ENCODE peak calls at places on chromosomes 12 and 14, in five cellular contexts. One of them, this sample, is unnamed.

GRCh38 chr14:106556665-106557289 is 1030.4 kb downstream of the TMEM121 start:
- DNase-seq in stomach: peak; percentile 60
- DNase-seq in A549: no peak
- DNase-seq in endothelial cell of umbilical vein: no peak
- DNase-seq in upper lobe of right lung: peak; percentile 84
- DNase-seq in this sample: peak; percentile 68

GRCh38 chr12:110583137-110584059 is at the start of gene PPTC7:
- DNase-seq in A549: peak; percentile 89
- DNase-seq in endothelial cell of umbilical vein: peak; percentile 95
- DNase-seq in upper lobe of right lung: peak; percentile 98
- DNase-seq in stomach: peak; percentile 98
- DNase-seq in this sample: peak; percentile 97

GRCh38 chr14:95044463-95045254 is 112.7 kb downstream of the DICER1 start:
- DNase-seq in A549: no peak
- DNase-seq in endothelial cell of umbilical vein: no peak
- DNase-seq in upper lobe of right lung: peak; percentile 54
- DNase-seq in stomach: peak; percentile 24
- DNase-seq in this sample: no peak

GRCh38 chr12:102675672-102676071 is 195.3 kb upstream of the IGF1 start:
- DNase-seq in endothelial cell of umbilical vein: no peak
- DNase-seq in upper lobe of right lung: no peak
- DNase-seq in A549: no peak
- DNase-seq in stomach: no peak
- DNase-seq in this sample: no peak

GRCh38 chr14:33229269-33229924 is 290.7 kb downstream of the NPAS3 start:
- DNase-seq in stomach: no peak
- DNase-seq in endothelial cell of umbilical vein: no peak
- DNase-seq in A549: no peak
- DNase-seq in upper lobe of right lung: no peak
- DNase-seq in this sample: peak; percentile 1

GRCh38 chr12:4446335-4446734 is 720 bp upstream of the FGF6 start:
- DNase-seq in endothelial cell of umbilical vein: no peak
- DNase-seq in upper lobe of right lung: no peak
- DNase-seq in A549: no peak
- DNase-seq in stomach: no peak
- DNase-seq in this sample: no peak

GRCh38 chr12:115437061-115437567 is 753.1 kb upstream of the TBX3 start:
- DNase-seq in A549: no peak
- DNase-seq in endothelial cell of umbilical vein: no peak
- DNase-seq in upper lobe of right lung: no peak
- DNase-seq in stomach: no peak
- DNase-seq in this sample: no peak

GRCh38 chr12:98595152-98595988 is 1.9 kb downstream of the SLC25A3 start:
- DNase-seq in A549: peak; percentile 25
- DNase-seq in endothelial cell of umbilical vein: peak; percentile 72
- DNase-seq in stomach: no peak
- DNase-seq in upper lobe of right lung: no peak
- DNase-seq in this sample: peak; percentile 51

GRCh38 chr12:105382771-105383632 is 52.5 kb downstream of the C12orf75 start:
- DNase-seq in stomach: no peak
- DNase-seq in endothelial cell of umbilical vein: peak; percentile 84
- DNase-seq in A549: peak; percentile 80
- DNase-seq in upper lobe of right lung: no peak
- DNase-seq in this sample: peak; percentile 73

GRCh38 chr12:331287-331686 is 57.8 kb downstream of the KDM5A start:
- DNase-seq in stomach: no peak
- DNase-seq in endothelial cell of umbilical vein: no peak
- DNase-seq in A549: no peak
- DNase-seq in upper lobe of right lung: no peak
- DNase-seq in this sample: no peak

GRCh38 chr14:35257809-35258208 is 34.4 kb upstream of the PSMA6 start:
- DNase-seq in stomach: no peak
- DNase-seq in endothelial cell of umbilical vein: peak; percentile 17
- DNase-seq in A549: no peak
- DNase-seq in upper lobe of right lung: no peak
- DNase-seq in this sample: no peak

GRCh38 chr14:35258420-35258819 is 33.8 kb upstream of the PSMA6 start:
- DNase-seq in stomach: no peak
- DNase-seq in A549: no peak
- DNase-seq in endothelial cell of umbilical vein: no peak
- DNase-seq in upper lobe of right lung: no peak
- DNase-seq in this sample: no peak

DNA sequence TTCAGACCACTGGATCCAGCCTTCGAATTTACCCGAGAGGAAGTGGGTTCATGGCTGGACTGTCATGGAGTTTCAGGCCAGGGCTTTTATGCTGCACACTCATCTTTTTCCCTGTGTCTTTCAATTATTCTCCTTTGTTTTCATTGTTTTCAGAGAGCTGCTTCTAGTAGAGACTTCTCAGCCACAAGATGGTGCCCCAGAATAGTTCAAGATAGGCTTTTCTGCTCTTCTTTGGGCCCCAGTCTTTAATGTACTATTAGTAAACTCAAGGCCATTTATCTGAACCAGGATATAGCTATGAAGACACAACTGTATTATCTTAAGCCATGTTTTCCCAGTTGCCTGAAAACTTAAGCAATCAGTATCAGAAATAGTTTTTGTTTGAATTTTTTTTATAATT is 30.4 kb upstream of the PSMA6 start:
- DNase-seq in A549: no peak
- DNase-seq in stomach: no peak
- DNase-seq in endothelial cell of umbilical vein: peak; percentile 30
- DNase-seq in upper lobe of right lung: no peak
- DNase-seq in this sample: no peak
- TF ChIP-seq CTCF in A549: no peak
- TF ChIP-seq CTCF in stomach: no peak
- TF ChIP-seq CTCF in endothelial cell of umbilical vein: no peak
- TF ChIP-seq CTCF in upper lobe of right lung: peak; percentile 30
- TF ChIP-seq CTCF in this sample: no peak

DNA sequence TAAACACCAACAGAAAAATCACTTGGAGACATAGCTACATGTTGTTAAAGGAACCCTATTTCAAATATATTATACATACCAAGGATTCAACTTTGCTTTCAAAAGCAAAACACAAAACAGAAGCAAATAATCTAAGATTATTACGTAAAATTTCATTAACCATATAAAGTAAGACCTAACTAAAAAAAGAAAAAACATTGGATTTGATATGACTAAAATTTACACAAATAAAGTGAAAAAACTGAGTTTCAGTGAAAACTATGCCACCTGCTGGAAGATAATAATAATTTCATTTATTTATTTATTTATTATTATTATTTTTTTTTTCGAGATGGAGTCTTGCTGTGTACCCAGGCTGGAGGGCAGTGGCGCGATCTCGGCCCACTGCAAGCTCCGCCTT is 45.2 kb downstream of the WDHD1 start:
- DNase-seq in endothelial cell of umbilical vein: peak; percentile 25
- DNase-seq in A549: no peak
- DNase-seq in upper lobe of right lung: no peak
- DNase-seq in stomach: no peak
- DNase-seq in this sample: no peak
- TF ChIP-seq CTCF in endothelial cell of umbilical vein: no peak
- TF ChIP-seq CTCF in A549: peak; percentile 37
- TF ChIP-seq CTCF in upper lobe of right lung: peak; percentile 43
- TF ChIP-seq CTCF in stomach: no peak
- TF ChIP-seq CTCF in this sample: peak; percentile 45

GRCh38 chr12:88646824-88647223 is 66.6 kb upstream of the KITLG start:
- DNase-seq in A549: no peak
- DNase-seq in upper lobe of right lung: no peak
- DNase-seq in stomach: no peak
- DNase-seq in endothelial cell of umbilical vein: no peak
- DNase-seq in this sample: no peak
- TF ChIP-seq CTCF in A549: no peak
- TF ChIP-seq CTCF in upper lobe of right lung: no peak
- TF ChIP-seq CTCF in stomach: no peak
- TF ChIP-seq CTCF in endothelial cell of umbilical vein: no peak
- TF ChIP-seq CTCF in this sample: no peak

DNA sequence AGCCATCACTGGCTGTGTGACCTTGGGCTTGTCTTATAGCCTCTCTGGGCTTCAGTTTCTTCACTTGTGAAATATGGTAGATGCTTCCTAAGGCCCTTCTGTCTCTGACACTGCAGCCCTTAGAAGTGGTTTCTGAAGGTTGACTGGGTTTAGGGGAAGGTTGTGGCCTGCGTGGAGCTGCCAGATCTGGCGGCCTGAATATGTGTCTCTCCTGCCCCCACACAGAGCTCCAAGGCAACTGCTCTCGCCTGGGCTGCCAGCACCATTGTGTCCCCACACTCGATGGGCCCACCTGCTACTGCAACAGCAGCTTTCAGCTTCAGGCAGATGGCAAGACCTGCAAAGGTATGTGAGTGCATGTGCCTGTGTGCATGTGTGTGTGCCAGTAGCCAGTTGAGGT is 4.0 kb downstream of the LRP1-AS start:
- DNase-seq in stomach: no peak
- DNase-seq in A549: no peak
- DNase-seq in upper lobe of right lung: no peak
- DNase-seq in endothelial cell of umbilical vein: no peak
- DNase-seq in this sample: no peak
- TF ChIP-seq CTCF in stomach: no peak
- TF ChIP-seq CTCF in A549: no peak
- TF ChIP-seq CTCF in upper lobe of right lung: no peak
- TF ChIP-seq CTCF in endothelial cell of umbilical vein: no peak
- TF ChIP-seq CTCF in this sample: no peak

GRCh38 chr14:93332032-93332852 is 594 bp downstream of the BTBD7 start:
- DNase-seq in endothelial cell of umbilical vein: peak; percentile 70
- DNase-seq in upper lobe of right lung: peak; percentile 87
- DNase-seq in stomach: peak; percentile 74
- DNase-seq in A549: no peak
- DNase-seq in this sample: peak; percentile 51

GRCh38 chr14:93331375-93332031 is 1.3 kb downstream of the BTBD7 start:
- DNase-seq in upper lobe of right lung: peak; percentile 65
- DNase-seq in endothelial cell of umbilical vein: peak; percentile 95
- DNase-seq in A549: no peak
- DNase-seq in stomach: no peak
- DNase-seq in this sample: no peak

GRCh38 chr14:93333631-93334095 is 827 bp upstream of the BTBD7 start:
- DNase-seq in upper lobe of right lung: no peak
- DNase-seq in A549: no peak
- DNase-seq in endothelial cell of umbilical vein: no peak
- DNase-seq in stomach: no peak
- DNase-seq in this sample: no peak

GRCh38 chr14:93330609-93331000 is 2.2 kb downstream of the BTBD7 start:
- DNase-seq in upper lobe of right lung: no peak
- DNase-seq in stomach: no peak
- DNase-seq in A549: no peak
- DNase-seq in endothelial cell of umbilical vein: no peak
- DNase-seq in this sample: no peak

DNA sequence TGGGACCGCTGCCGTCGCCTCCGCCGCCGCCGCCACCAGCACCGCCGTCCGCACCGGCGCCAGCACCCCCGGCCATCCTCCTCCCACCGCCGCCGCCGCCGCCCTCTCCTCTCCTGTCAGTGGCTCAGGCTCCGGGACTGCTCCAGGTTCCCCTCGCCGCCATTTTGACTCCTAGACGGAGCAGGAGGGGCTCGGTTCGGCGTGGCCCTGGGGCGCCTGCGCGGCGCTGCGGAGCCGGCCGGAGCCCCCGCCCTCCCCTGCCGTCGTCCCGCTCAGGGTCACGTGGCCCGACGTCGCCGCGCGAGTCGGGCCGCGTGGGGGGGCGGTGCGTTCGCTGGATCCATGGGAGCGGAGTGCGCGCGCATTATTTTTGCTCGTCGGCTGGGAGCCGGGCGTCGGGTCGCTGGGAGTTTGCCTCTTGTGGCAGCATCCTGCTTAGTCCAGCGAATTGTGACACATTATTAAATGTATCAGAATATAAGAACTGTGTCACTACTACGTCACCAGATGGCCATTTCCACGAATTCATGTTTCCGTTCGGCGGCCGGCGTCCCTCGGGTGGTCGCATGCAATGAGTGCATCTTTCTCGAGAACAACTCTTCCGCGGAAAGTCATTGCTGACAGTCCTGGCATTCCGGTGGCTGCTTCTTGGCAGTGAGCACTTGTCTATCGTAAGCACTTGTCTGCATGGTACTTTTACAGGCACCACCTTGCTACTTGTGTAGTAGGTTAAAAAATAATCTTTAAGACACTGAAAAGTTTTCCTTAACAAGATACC is at the start of gene BTBD7:
- DNase-seq in A549: peak; percentile 93
- DNase-seq in upper lobe of right lung: peak; percentile 98
- DNase-seq in stomach: peak; percentile 96
- DNase-seq in endothelial cell of umbilical vein: peak; percentile 97
- DNase-seq in this sample: peak; percentile 95
- TF ChIP-seq CTCF in A549: no peak
- TF ChIP-seq CTCF in upper lobe of right lung: no peak
- TF ChIP-seq CTCF in stomach: no peak
- TF ChIP-seq CTCF in endothelial cell of umbilical vein: no peak
- TF ChIP-seq CTCF in this sample: no peak

GRCh38 chr12:132419612-132420237 is 70.2 kb upstream of the FBRSL1 start:
- DNase-seq in upper lobe of right lung: no peak
- DNase-seq in stomach: no peak
- DNase-seq in endothelial cell of umbilical vein: no peak
- DNase-seq in A549: no peak
- DNase-seq in this sample: no peak

GRCh38 chr12:132423251-132424117 is 66.5 kb upstream of the FBRSL1 start:
- DNase-seq in stomach: no peak
- DNase-seq in A549: peak; percentile 35
- DNase-seq in endothelial cell of umbilical vein: no peak
- DNase-seq in upper lobe of right lung: no peak
- DNase-seq in this sample: no peak

GRCh38 chr12:132424118-132424438 is 65.9 kb upstream of the FBRSL1 start:
- DNase-seq in A549: no peak
- DNase-seq in endothelial cell of umbilical vein: no peak
- DNase-seq in upper lobe of right lung: no peak
- DNase-seq in stomach: no peak
- DNase-seq in this sample: no peak

GRCh38 chr12:132424811-132425210 is 65.1 kb upstream of the FBRSL1 start:
- DNase-seq in endothelial cell of umbilical vein: no peak
- DNase-seq in A549: no peak
- DNase-seq in upper lobe of right lung: no peak
- DNase-seq in stomach: no peak
- DNase-seq in this sample: no peak

GRCh38 chr12:132422057-132423043 is 67.6 kb upstream of the FBRSL1 start:
- DNase-seq in stomach: no peak
- DNase-seq in upper lobe of right lung: no peak
- DNase-seq in endothelial cell of umbilical vein: no peak
- DNase-seq in A549: no peak
- DNase-seq in this sample: no peak
- TF ChIP-seq CTCF in stomach: no peak
- TF ChIP-seq CTCF in upper lobe of right lung: no peak
- TF ChIP-seq CTCF in endothelial cell of umbilical vein: no peak
- TF ChIP-seq CTCF in A549: no peak
- TF ChIP-seq CTCF in this sample: no peak

GRCh38 chr14:93115920-93116675 is at the start of gene ITPK1:
- DNase-seq in endothelial cell of umbilical vein: peak; percentile 31
- DNase-seq in upper lobe of right lung: peak; percentile 86
- DNase-seq in A549: peak; percentile 66
- DNase-seq in stomach: peak; percentile 63
- DNase-seq in this sample: peak; percentile 51
- TF ChIP-seq CTCF in endothelial cell of umbilical vein: peak; percentile 24
- TF ChIP-seq CTCF in upper lobe of right lung: peak; percentile 15
- TF ChIP-seq CTCF in A549: peak; percentile 81
- TF ChIP-seq CTCF in stomach: no peak
- TF ChIP-seq CTCF in this sample: peak; percentile 42

This sample was measured in MCF 10A.